ENCODE peak calls at places on chromosomes 3 and 15, in seven cellular contexts. C, M, B, D, Z, O and I are unnamed samples.

GRCh38 chr3:81743096-81744025 is 18.1 kb downstream of the GBE1 start:
- DNase-seq in C (peak), M (no peak), B (no peak), D (peak), Z (no peak), O (no peak), I (no peak)

GRCh38 chr3:105686324-105686897 is 182.4 kb downstream of the CBLB start:
- DNase-seq in C (peak), M (peak), B (no peak), D (no peak), Z (no peak), O (no peak), I (peak)

GRCh38 chr3:123168605-123169004 is 33.1 kb upstream of the SEC22A start:
- DNase-seq in C (no peak), M (no peak), B (no peak), D (no peak), Z (no peak), O (no peak), I (no peak)

GRCh38 chr15:33013827-33014445 is 180.6 kb downstream of the FMN1 start:
- DNase-seq in C (peak), M (no peak), B (no peak), D (peak), Z (no peak), O (no peak), I (no peak)

GRCh38 chr15:59062985-59063384 is 42.0 kb upstream of the CCNB2 start:
- DNase-seq in C (no peak), M (no peak), B (no peak), D (no peak), Z (no peak), O (no peak), I (peak)

GRCh38 chr3:59818033-59818936 is 768.5 kb upstream of the CFAP20DC start:
- DNase-seq in C (peak), M (no peak), B (peak), D (peak), Z (no peak), O (no peak), I (no peak)

GRCh38 chr3:143726727-143727126 is 121.5 kb downstream of the SLC9A9 start:
- DNase-seq in C (no peak), M (no peak), B (no peak), D (no peak), Z (no peak), O (no peak), I (no peak)

GRCh38 chr15:50676799-50677483 is 9.7 kb downstream of the TRPM7 start:
- DNase-seq in C (peak), M (no peak), B (no peak), D (no peak), Z (no peak), O (no peak), I (no peak)

GRCh38 chr3:18069564-18069963 is 327.1 kb upstream of the TBC1D5 start:
- DNase-seq in C (no peak), M (no peak), B (no peak), D (no peak), Z (no peak), O (no peak), I (no peak)

GRCh38 chr3:187748050-187748481 is 2.8 kb upstream of the BCL6 start:
- DNase-seq in C (peak), M (peak), B (peak), D (peak), Z (peak), O (no peak), I (peak)

GRCh38 chr15:52682200-52682599 is 3.0 kb upstream of the ATOSA start:
- DNase-seq in C (no peak), M (peak), B (no peak), D (no peak), Z (no peak), O (no peak), I (no peak)

GRCh38 chr3:151169700-151170224 is 33.3 kb downstream of the GPR171 start:
- DNase-seq in C (no peak), M (no peak), B (peak), D (no peak), Z (no peak), O (peak), I (peak)

GRCh38 chr3:133964547-133964946 is 65.2 kb downstream of the SLCO2A1 start:
- DNase-seq in C (no peak), M (no peak), B (no peak), D (no peak), Z (no peak), O (no peak), I (no peak)

GRCh38 chr3:188389711-188390346 is 235.9 kb downstream of the LPP start:
- DNase-seq in C (no peak), M (peak), B (peak), D (no peak), Z (no peak), O (peak), I (no peak)

GRCh38 chr15:80780416-80781221 is 1.4 kb downstream of the CEMIP start:
- DNase-seq in C (peak), M (no peak), B (peak), D (no peak), Z (peak), O (no peak), I (no peak)

GRCh38 chr15:31457631-31458526 is 131.2 kb downstream of the KLF13 start:
- DNase-seq in C (peak), M (peak), B (no peak), D (no peak), Z (no peak), O (no peak), I (no peak)

GRCh38 chr3:194250104-194251002 is 100.8 kb downstream of the CPN2 start:
- DNase-seq in C (peak), M (no peak), B (peak), D (no peak), Z (no peak), O (no peak), I (no peak)

GRCh38 chr3:56693750-56694149 is 10.7 kb upstream of the TASOR start:
- DNase-seq in C (no peak), M (no peak), B (no peak), D (no peak), Z (no peak), O (no peak), I (no peak)

GRCh38 chr3:72494076-72495000 is 353.9 kb downstream of the SHQ1 start:
- DNase-seq in C (no peak), M (no peak), B (no peak), D (no peak), Z (no peak), O (no peak), I (no peak)

GRCh38 chr3:117278424-117279190 is 569.0 kb downstream of the TUSC7 start:
- DNase-seq in C (no peak), M (no peak), B (peak), D (peak), Z (no peak), O (no peak), I (no peak)

GRCh38 chr3:120678984-120679383 is 3.1 kb downstream of the HGD start:
- DNase-seq in C (no peak), M (peak), B (no peak), D (no peak), Z (no peak), O (no peak), I (peak)

GRCh38 chr15:98924311-98925049 is 83.1 kb downstream of the PGPEP1L start:
- DNase-seq in C (no peak), M (no peak), B (no peak), D (no peak), Z (no peak), O (no peak), I (no peak)

GRCh38 chr3:134366928-134367352 is 7.3 kb downstream of the AMOTL2 start:
- DNase-seq in C (no peak), M (no peak), B (peak), D (no peak), Z (no peak), O (no peak), I (no peak)

GRCh38 chr3:31980530-31981205 is 394 bp downstream of the OSBPL10 start:
- DNase-seq in C (peak), M (peak), B (peak), D (no peak), Z (peak), O (peak), I (peak)

GRCh38 chr15:68499620-68500312 is 67.8 kb upstream of the ITGA11 start:
- DNase-seq in C (no peak), M (no peak), B (no peak), D (no peak), Z (no peak), O (no peak), I (no peak)

GRCh38 chr3:111621535-111621934 is 26.4 kb upstream of the ZBED2 start:
- DNase-seq in C (no peak), M (peak), B (peak), D (no peak), Z (peak), O (no peak), I (no peak)

GRCh38 chr3:197356275-197356674 is 57.9 kb upstream of the DLG1 start:
- DNase-seq in C (no peak), M (no peak), B (no peak), D (no peak), Z (no peak), O (no peak), I (peak)

GRCh38 chr3:191499307-191500125 is 38.6 kb downstream of the PYDC2 start:
- DNase-seq in C (peak), M (no peak), B (peak), D (no peak), Z (no peak), O (peak), I (no peak)

GRCh38 chr3:85584779-85585356 is 626.1 kb downstream of the CADM2 start:
- DNase-seq in C (no peak), M (no peak), B (no peak), D (no peak), Z (no peak), O (no peak), I (peak)

GRCh38 chr3:194375473-194375872 is 5.9 kb upstream of the LRRC15 start:
- DNase-seq in C (no peak), M (no peak), B (no peak), D (no peak), Z (peak), O (no peak), I (no peak)

GRCh38 chr3:8816106-8816505 is 46.7 kb upstream of the OXTR start:
- DNase-seq in C (peak), M (no peak), B (no peak), D (no peak), Z (no peak), O (no peak), I (no peak)

GRCh38 chr15:68589012-68589411 is 10.2 kb downstream of the CORO2B start:
- DNase-seq in C (no peak), M (no peak), B (no peak), D (no peak), Z (no peak), O (no peak), I (no peak)

GRCh38 chr15:55917881-55918296 is 75.5 kb downstream of the NEDD4 start:
- DNase-seq in C (peak), M (peak), B (peak), D (peak), Z (no peak), O (no peak), I (peak)
- TF ChIP-seq CTCF in C (peak), M (peak), B (no peak), D (peak), Z (peak), O (peak), I (peak)

GRCh38 chr3:52479876-52480575 is 15.1 kb upstream of the STAB1 start:
- DNase-seq in C (no peak), M (no peak), B (no peak), D (no peak), Z (no peak), O (no peak), I (no peak)

GRCh38 chr3:52483577-52484495 is 11.3 kb upstream of the STAB1 start:
- DNase-seq in C (peak), M (no peak), B (peak), D (no peak), Z (no peak), O (no peak), I (no peak)

GRCh38 chr3:52483081-52483480 is 12.1 kb upstream of the STAB1 start:
- DNase-seq in C (no peak), M (no peak), B (no peak), D (no peak), Z (no peak), O (no peak), I (no peak)

GRCh38 chr3:52480768-52481715 is 14.1 kb upstream of the STAB1 start:
- DNase-seq in C (no peak), M (no peak), B (peak), D (no peak), Z (no peak), O (no peak), I (no peak)

DNA sequence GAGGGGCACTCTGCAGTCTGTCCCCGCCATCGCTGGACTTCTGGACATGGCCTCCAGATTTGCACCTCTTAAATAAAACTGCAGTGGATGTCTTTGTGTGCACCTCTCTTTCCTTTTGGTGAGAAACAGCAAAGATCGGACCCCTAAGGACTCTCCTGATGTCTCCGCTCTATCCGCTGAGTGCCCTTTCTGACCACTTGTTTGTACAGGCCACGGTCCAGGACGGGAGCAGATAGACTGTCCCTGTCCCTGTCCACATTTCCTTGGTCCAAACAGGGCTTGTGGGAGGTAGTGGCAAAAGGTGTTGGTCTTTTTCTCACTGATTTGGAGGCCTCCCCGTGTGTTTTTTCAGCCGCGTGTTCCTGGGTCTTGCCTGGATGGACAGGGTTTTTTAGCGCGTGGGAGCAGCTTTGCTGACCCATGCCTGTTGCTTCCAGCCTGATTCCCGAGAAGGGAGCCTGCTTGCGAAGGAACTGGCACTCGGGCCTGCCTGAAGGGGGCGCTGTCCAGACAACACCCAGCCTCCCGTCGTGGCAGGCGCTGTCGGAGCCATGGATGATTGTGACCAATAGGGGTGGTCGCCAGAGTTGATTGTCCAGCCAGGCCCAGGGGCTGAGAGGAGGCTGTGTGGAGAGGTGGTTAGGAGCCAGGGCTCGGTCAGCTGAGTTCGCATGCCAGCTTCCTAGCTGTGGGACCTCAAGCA is 13.2 kb upstream of the STAB1 start:
- DNase-seq in C (no peak), M (no peak), B (peak), D (no peak), Z (peak), O (no peak), I (no peak)
- TF ChIP-seq CTCF in C (peak), M (peak), B (peak), D (no peak), Z (peak), O (peak), I (peak)

GRCh38 chr3:169026543-169027181 is 636.9 kb downstream of the MECOM start:
- DNase-seq in C (peak), M (no peak), B (no peak), D (peak), Z (no peak), O (no peak), I (no peak)

GRCh38 chr3:169020371-169020770 is 643.1 kb downstream of the MECOM start:
- DNase-seq in C (no peak), M (no peak), B (no peak), D (no peak), Z (no peak), O (no peak), I (no peak)

GRCh38 chr3:169022457-169022856 is 641.1 kb downstream of the MECOM start:
- DNase-seq in C (no peak), M (no peak), B (no peak), D (no peak), Z (no peak), O (no peak), I (no peak)
- TF ChIP-seq CTCF in C (no peak), M (no peak), B (no peak), D (no peak), Z (no peak), O (no peak), I (no peak)

DNA sequence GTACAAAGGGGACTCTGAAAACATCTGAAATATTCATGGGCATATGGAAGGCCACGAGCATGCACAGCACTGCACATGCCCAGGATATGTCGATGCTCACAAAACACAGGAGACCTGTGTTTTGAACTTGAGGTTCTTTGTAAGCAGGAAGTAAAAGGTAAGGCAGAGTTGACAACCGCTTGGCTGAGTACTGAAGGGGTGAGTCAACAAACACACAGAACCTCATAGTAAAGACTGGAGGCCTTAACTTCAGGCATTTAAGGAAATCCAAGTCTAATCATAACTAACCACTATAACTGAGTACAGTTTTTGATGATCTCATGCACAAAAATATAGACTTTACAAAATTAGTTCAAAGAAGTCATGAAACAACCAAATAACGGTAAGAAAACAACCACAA is 80.6 kb downstream of the MYO9A start:
- DNase-seq in C (peak), M (no peak), B (no peak), D (peak), Z (no peak), O (no peak), I (no peak)
- TF ChIP-seq CTCF in C (no peak), M (no peak), B (no peak), D (no peak), Z (no peak), O (no peak), I (no peak)

GRCh38 chr3:141052570-141053069 is 1.5 kb downstream of the SPSB4 start:
- DNase-seq in C (no peak), M (no peak), B (no peak), D (no peak), Z (peak), O (no peak), I (no peak)

GRCh38 chr3:141051641-141052569 is 758 bp downstream of the SPSB4 start:
- DNase-seq in C (peak), M (no peak), B (no peak), D (no peak), Z (peak), O (peak), I (no peak)

GRCh38 chr3:141049681-141050080 is 1.5 kb upstream of the SPSB4 start:
- DNase-seq in C (no peak), M (no peak), B (no peak), D (no peak), Z (peak), O (no peak), I (no peak)

GRCh38 chr3:141050576-141050912 is 603 bp upstream of the SPSB4 start:
- DNase-seq in C (no peak), M (no peak), B (no peak), D (no peak), Z (no peak), O (no peak), I (no peak)

DNA sequence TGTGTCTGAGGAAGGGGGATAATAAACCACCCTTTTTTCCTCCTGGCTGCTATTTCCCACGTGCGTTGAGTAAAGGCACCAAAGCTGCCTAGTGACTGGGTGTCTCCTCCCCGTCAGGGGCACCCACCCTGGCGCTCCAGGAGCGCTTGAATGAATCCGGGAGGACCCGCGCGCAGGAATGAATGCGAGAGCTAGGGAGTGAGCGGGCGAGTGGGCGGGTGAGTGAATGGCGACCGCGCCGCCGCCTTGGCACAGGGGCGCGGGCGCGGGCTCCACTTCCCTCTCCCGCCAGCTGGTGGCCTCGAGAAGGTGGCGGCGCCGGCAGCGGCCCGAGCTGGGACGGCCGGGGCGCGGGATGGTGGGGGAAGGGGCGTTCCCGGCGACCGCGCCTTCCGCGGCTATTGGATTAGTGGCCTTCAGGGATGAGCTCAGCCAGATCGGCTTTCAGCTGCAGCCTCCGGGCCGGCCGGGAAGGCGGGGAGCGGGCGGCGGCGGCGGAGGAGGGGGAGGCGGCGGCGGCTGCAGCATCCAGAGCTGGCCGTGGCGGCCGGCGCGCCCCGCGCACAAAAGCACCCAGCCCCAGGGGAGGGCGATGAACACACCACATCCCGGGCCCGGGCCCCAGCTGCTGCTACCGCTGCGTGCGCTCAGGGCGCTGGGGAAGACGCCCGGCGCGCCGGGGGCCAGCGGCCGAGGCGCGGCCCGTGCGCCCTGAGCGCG is at the start of gene SPSB4:
- DNase-seq in C (peak), M (no peak), B (peak), D (no peak), Z (peak), O (no peak), I (no peak)
- TF ChIP-seq CTCF in C (peak), M (no peak), B (no peak), D (peak), Z (peak), O (peak), I (no peak)

DNA sequence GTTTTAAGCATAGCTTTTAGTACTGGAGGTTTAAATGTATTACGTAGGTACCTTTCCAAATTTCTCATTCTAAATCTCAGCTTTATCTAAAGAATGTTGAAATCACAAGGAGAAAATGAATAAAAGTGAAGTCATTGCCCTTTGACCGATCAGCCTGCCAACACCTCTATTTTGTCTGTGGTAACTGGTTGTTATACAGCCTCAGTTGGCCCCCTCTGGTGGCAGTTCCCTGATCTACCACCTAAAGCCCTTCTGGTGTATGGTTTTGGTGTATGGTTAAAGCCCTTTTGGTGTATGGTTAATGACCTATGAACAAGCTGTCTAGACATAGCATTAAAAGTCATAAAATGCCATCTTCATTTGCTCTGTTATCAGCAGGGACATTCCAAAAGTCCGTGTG is 378.2 kb upstream of the AZI2 start:
- DNase-seq in C (peak), M (peak), B (peak), D (no peak), Z (peak), O (no peak), I (peak)
- TF ChIP-seq CTCF in C (peak), M (peak), B (peak), D (peak), Z (peak), O (peak), I (peak)